ENCODE peak calls at places on chromosome 6, in four cellular contexts. V, L, D and R are unnamed samples.

GRCh38 chr6:157997893-157998608 is 16.4 kb downstream of the SYNJ2 start:
- DNase-seq in V (no peak), L (no peak), D (no peak), R (no peak)

GRCh38 chr6:938271-939046 is 245.5 kb upstream of the EXOC2 start:
- DNase-seq in V (no peak), L (no peak), D (no peak), R (no peak)

GRCh38 chr6:170290306-170291128 is at the start of gene DLL1:
- DNase-seq in V (no peak), L (no peak), D (no peak), R (peak; percentile 93)

GRCh38 chr6:46000905-46001304 is 14.8 kb downstream of the CLIC5 start:
- DNase-seq in V (no peak), L (no peak), D (no peak), R (no peak)

GRCh38 chr6:628772-629171 is 28.1 kb downstream of the HUS1B start:
- DNase-seq in V (no peak), L (no peak), D (no peak), R (no peak)

GRCh38 chr6:50845499-50846108 is 26.9 kb downstream of the TFAP2B start:
- DNase-seq in V (no peak), L (no peak), D (no peak), R (no peak)

GRCh38 chr6:136282906-136283305 is 6.7 kb downstream of the BCLAF1 start:
- DNase-seq in V (no peak), L (no peak), D (no peak), R (peak; percentile 9)

GRCh38 chr6:167402195-167402686 is 77.4 kb downstream of the TTLL2 start:
- DNase-seq in V (no peak), L (no peak), D (no peak), R (no peak)

GRCh38 chr6:125375841-125376240 is 74.1 kb upstream of the HDDC2 start:
- DNase-seq in V (no peak), L (no peak), D (no peak), R (no peak)